ENCODE peak calls at places on chromosomes 2 and 18, in six cellular contexts. O is NCI-H82; X is LNCaP clone FGC; R is heart left ventricle; J is activated effector memory CD4-positive, alpha-beta T cell treated with Interleukin-2 at 50 U/mL for 16 hours; Q is frontal cortex. Y is an unnamed sample.

GRCh38 chr2:9594361-9595063 is 36.3 kb downstream of the YWHAQ start:
- DNase-seq in Q (no peak), J (no peak), O (no peak), X (no peak), R (no peak), Y (peak)

GRCh38 chr18:31555971-31556747 is 35.5 kb upstream of the TTR start:
- DNase-seq in O (peak), J (no peak), Q (peak), R (no peak), X (peak), Y (peak)

GRCh38 chr2:218959761-218960195 is 312 bp downstream of the CDK5R2 start:
- DNase-seq in Q (no peak), R (no peak), O (peak), X (no peak), J (no peak), Y (no peak)

GRCh38 chr2:20223345-20224190 is 1.4 kb downstream of the SDC1 start:
- DNase-seq in O (peak), J (no peak), X (no peak), Q (peak), R (no peak), Y (peak)

GRCh38 chr2:197946562-197946961 is 142.2 kb downstream of the PLCL1 start:
- DNase-seq in J (no peak), O (peak), X (peak), R (no peak), Q (no peak), Y (no peak)

GRCh38 chr2:82124629-82125028 is 1820.1 kb upstream of the LRRTM1 start:
- DNase-seq in Q (no peak), J (no peak), R (no peak), X (no peak), O (no peak), Y (no peak)

GRCh38 chr18:45920367-45920766 is 46.8 kb downstream of the EPG5 start:
- DNase-seq in O (no peak), R (peak), J (no peak), Q (no peak), X (peak), Y (peak)

GRCh38 chr2:41496908-41497307 is 550.9 kb upstream of the PKDCC start:
- DNase-seq in O (peak), X (no peak), R (no peak), J (no peak), Q (no peak), Y (no peak)

GRCh38 chr2:121151311-121152109 is 133.5 kb downstream of the TFCP2L1 start:
- DNase-seq in R (no peak), O (no peak), X (no peak), J (no peak), Q (no peak), Y (peak)

GRCh38 chr2:225911019-225911418 is 511.5 kb downstream of the NYAP2 start:
- DNase-seq in X (no peak), J (no peak), Q (no peak), O (no peak), R (no peak), Y (no peak)

GRCh38 chr2:239223029-239223329 is 177.8 kb downstream of the HDAC4 start:
- DNase-seq in Q (no peak), X (no peak), O (no peak), R (no peak), J (no peak), Y (no peak)

GRCh38 chr2:100230754-100231153 is 88.4 kb upstream of the AFF3 start:
- DNase-seq in J (no peak), O (no peak), X (peak), R (no peak), Q (no peak), Y (no peak)

GRCh38 chr18:57436193-57436964 is 1.2 kb downstream of the ONECUT2 start:
- DNase-seq in R (no peak), O (peak), J (no peak), Q (no peak), X (no peak), Y (no peak)

GRCh38 chr2:66919286-66919685 is 477.8 kb upstream of the ETAA1 start:
- DNase-seq in O (peak), J (no peak), X (no peak), Q (no peak), R (no peak), Y (no peak)